ENCODE peak calls at places on chromosomes 2 and 18, in five cellular contexts. V is OCI-M1; H is activated CD8-positive, alpha-beta memory T cell treated with anti-CD3 and anti-CD28 coated beads, Interleukin-2, amount 10 ng/mL, durations not matched to agents 7 days and 5 days; O is stimulated activated CD4-positive, alpha-beta T cell treated with anti-CD3 and anti-CD28 coated beads, Interleukin-2, amount 100 ng/mL, for 48 hours; W is mucosa of gallbladder. K is an unnamed sample.

GRCh38 chr2:163794635-163795034 is 58.8 kb upstream of the FIGN start:
- DNase-seq in V (no peak), H (no peak), O (no peak), W (no peak), K (no peak)

GRCh38 chr2:149094217-149095015 is 55.9 kb downstream of the LYPD6B start:
- DNase-seq in V (no peak), H (no peak), O (no peak), W (no peak), K (no peak)

GRCh38 chr2:213306320-213306942 is 22.2 kb downstream of the SPAG16 start:
- DNase-seq in V (no peak), H (no peak), O (no peak), W (peak), K (no peak)

GRCh38 chr18:9757851-9758587 is 49.9 kb downstream of the RAB31 start:
- DNase-seq in V (no peak), H (no peak), O (no peak), W (no peak), K (peak)

GRCh38 chr2:130327703-130328527 is 14.8 kb upstream of the IMP4 start:
- DNase-seq in V (no peak), H (no peak), O (no peak), W (no peak), K (peak)

GRCh38 chr18:6004683-6005082 is 109.4 kb upstream of the TMEM200C start:
- DNase-seq in V (no peak), H (peak), O (no peak), W (no peak), K (no peak)

GRCh38 chr18:77872166-77872565 is 622.5 kb downstream of the GALR1 start:
- DNase-seq in V (no peak), H (no peak), O (no peak), W (no peak), K (no peak)

GRCh38 chr2:224141304-224141703 is 102.2 kb upstream of the SERPINE2 start:
- DNase-seq in V (no peak), H (no peak), O (no peak), W (no peak), K (no peak)

GRCh38 chr18:63850010-63850409 is 37.5 kb upstream of the SERPINB2 start:
- DNase-seq in V (peak), H (no peak), O (no peak), W (no peak), K (no peak)

GRCh38 chr18:46324556-46324955 is 220.4 kb downstream of the HAUS1 start:
- DNase-seq in V (peak), H (no peak), O (no peak), W (no peak), K (no peak)

GRCh38 chr2:212549463-212549862 is 10.9 kb upstream of the ERBB4 start:
- DNase-seq in V (peak), H (no peak), O (no peak), W (no peak), K (no peak)

GRCh38 chr18:2536493-2536892 is 34.8 kb downstream of the METTL4 start:
- DNase-seq in V (no peak), H (no peak), O (no peak), W (no peak), K (no peak)

GRCh38 chr2:176083796-176084261 is at the start of gene EVX2:
- DNase-seq in V (no peak), H (no peak), O (no peak), W (no peak), K (no peak)

GRCh38 chr2:25215948-25216679 is 47.7 kb upstream of the POMC start:
- DNase-seq in V (no peak), H (peak), O (peak), W (peak), K (no peak)

GRCh38 chr2:241135737-241136136 is 13.5 kb downstream of the PASK start:
- DNase-seq in V (no peak), H (no peak), O (no peak), W (no peak), K (no peak)

GRCh38 chr2:146532748-146533147 is 1312.1 kb upstream of the ACVR2A start:
- DNase-seq in V (no peak), H (no peak), O (no peak), W (no peak), K (no peak)

GRCh38 chr2:96116879-96117533 is 635 bp upstream of the ADRA2B start:
- DNase-seq in V (peak), H (peak), O (peak), W (peak), K (no peak)

GRCh38 chr2:150486539-150487484 is 655 bp downstream of the RND3 start:
- DNase-seq in V (no peak), H (no peak), O (no peak), W (peak), K (no peak)

GRCh38 chr2:39673018-39673417 is 7.3 kb downstream of the TMEM178A start:
- DNase-seq in V (no peak), H (no peak), O (no peak), W (no peak), K (peak)

GRCh38 chr2:240793313-240794177 is 26.5 kb downstream of the KIF1A start:
- DNase-seq in V (no peak), H (no peak), O (no peak), W (no peak), K (no peak)

GRCh38 chr18:24057804-24058203 is 43.2 kb downstream of the TTC39C start:
- DNase-seq in V (no peak), H (no peak), O (no peak), W (no peak), K (no peak)

GRCh38 chr18:3924455-3924854 is 474.5 kb downstream of the TGIF1 start:
- DNase-seq in V (no peak), H (no peak), O (no peak), W (no peak), K (no peak)

GRCh38 chr2:174957049-174957448 is 48.1 kb downstream of the CHN1 start:
- DNase-seq in V (peak), H (no peak), O (no peak), W (no peak), K (no peak)

GRCh38 chr2:72984172-72984671 is 66.9 kb downstream of the EMX1 start:
- DNase-seq in V (no peak), H (no peak), O (no peak), W (no peak), K (no peak)

GRCh38 chr2:27792759-27793158 is 21.2 kb downstream of the MRPL33 start:
- DNase-seq in V (no peak), H (no peak), O (no peak), W (no peak), K (no peak)

GRCh38 chr2:130837175-130837810 is 579 bp downstream of the ARHGEF4 start:
- DNase-seq in V (no peak), H (no peak), O (no peak), W (no peak), K (no peak)

GRCh38 chr2:24893934-24894333 is 26.1 kb downstream of the ADCY3 start:
- DNase-seq in V (no peak), H (no peak), O (no peak), W (no peak), K (no peak)

GRCh38 chr2:212294816-212295215 is 243.8 kb downstream of the ERBB4 start:
- DNase-seq in V (no peak), H (no peak), O (no peak), W (no peak), K (no peak)